ENCODE peak calls at places on chromosomes 11 and 22, in four cellular contexts. Q, W, O and I are unnamed samples. For H3K36me3 and H3K9me3, the result is how much of the 10 kb centered on the place peaks cover.

GRCh38 chr22:38871360-38872171 is 450 bp downstream of the CBX6 start:
- DNase-seq in Q (no peak), W (no peak), O (no peak), I (peak)

GRCh38 chr22:41966607-41967240 is 2.5 kb upstream of the SEPTIN3 start:
- DNase-seq in Q (no peak), W (no peak), O (peak), I (peak)

GRCh38 chr11:28420099-28420498 is 311.9 kb downstream of the METTL15 start:
- DNase-seq in Q (no peak), W (no peak), O (no peak), I (no peak)

GRCh38 chr22:41239443-41240128 is 1.1 kb downstream of the CHADL start:
- DNase-seq in Q (no peak), W (no peak), O (no peak), I (no peak)

GRCh38 chr11:83724704-83725114 is 438.5 kb upstream of the CCDC90B start:
- DNase-seq in Q (no peak), W (no peak), O (no peak), I (no peak)

GRCh38 chr11:17531071-17531817 is 13.0 kb downstream of the USH1C start:
- DNase-seq in Q (no peak), W (no peak), O (no peak), I (no peak)

GRCh38 chr11:6755303-6755952 is 16.3 kb downstream of the OR2AG2 start:
- DNase-seq in Q (no peak), W (peak), O (peak), I (peak)

GRCh38 chr11:69002743-69003231 is 10.3 kb downstream of the MRGPRF start:
- DNase-seq in Q (no peak), W (no peak), O (peak), I (no peak)

GRCh38 chr11:3613998-3614741 is 27.6 kb downstream of the ART5 start:
- DNase-seq in Q (no peak), W (no peak), O (no peak), I (no peak)

GRCh38 chr11:125945797-125946520 is at the start of gene VSIG10L2:
- DNase-seq in Q (no peak), W (no peak), O (no peak), I (no peak)

GRCh38 chr22:39348909-39349505 is 784 bp upstream of the SYNGR1 start:
- DNase-seq in Q (no peak), W (no peak), O (peak), I (no peak)

GRCh38 chr11:13997881-13998280 is 35.4 kb downstream of the SPON1 start:
- DNase-seq in Q (no peak), W (no peak), O (no peak), I (no peak)

GRCh38 chr22:27686534-27686933 is 115.0 kb downstream of the MN1 start:
- DNase-seq in Q (peak), W (no peak), O (peak), I (no peak)

GRCh38 chr11:93279911-93280347 is 50.6 kb upstream of the DEUP1 start:
- DNase-seq in Q (no peak), W (no peak), O (no peak), I (no peak)

GRCh38 chr11:118415739-118416068 is 14.3 kb downstream of the ATP5MG start:
- DNase-seq in Q (no peak), W (no peak), O (peak), I (no peak)

GRCh38 chr11:18394928-18395734 is 768 bp downstream of the LDHA start:
- DNase-seq in Q (no peak), W (peak), O (peak), I (peak)

GRCh38 chr11:7031346-7031957 is 11.2 kb downstream of the NLRP14 start:
- DNase-seq in Q (no peak), W (no peak), O (peak), I (no peak)

GRCh38 chr11:91978747-91979146 is 245.9 kb upstream of the FAT3 start:
- DNase-seq in Q (no peak), W (no peak), O (no peak), I (no peak)

GRCh38 chr11:108559904-108560303 is 33.7 kb downstream of the EXPH5 start:
- DNase-seq in Q (no peak), W (no peak), O (no peak), I (no peak)

GRCh38 chr22:28074526-28074925 is 155.5 kb upstream of the PITPNB start:
- DNase-seq in Q (no peak), W (no peak), O (no peak), I (no peak)

GRCh38 chr22:44497904-44498242 is at the start of gene RTL6:
- DNase-seq in Q (no peak), W (no peak), O (no peak), I (no peak)

GRCh38 chr11:130408901-130409300 is 19.5 kb downstream of the ADAMTS8 start:
- DNase-seq in Q (no peak), W (no peak), O (no peak), I (no peak)

GRCh38 chr11:79087238-79087956 is 353.4 kb downstream of the TENM4 start:
- DNase-seq in Q (no peak), W (peak), O (no peak), I (no peak)

GRCh38 chr11:71446150-71446549 is 2.0 kb downstream of the DHCR7 start:
- DNase-seq in Q (no peak), W (no peak), O (no peak), I (no peak)

GRCh38 chr11:71442123-71442522 is 6.1 kb downstream of the DHCR7 start:
- DNase-seq in Q (no peak), W (no peak), O (no peak), I (no peak)

GRCh38 chr11:71444811-71445210 is 3.4 kb downstream of the DHCR7 start:
- DNase-seq in Q (no peak), W (no peak), O (no peak), I (no peak)

GRCh38 chr11:71442880-71443279 is 5.3 kb downstream of the DHCR7 start:
- DNase-seq in Q (no peak), W (no peak), O (no peak), I (no peak)

DNA sequence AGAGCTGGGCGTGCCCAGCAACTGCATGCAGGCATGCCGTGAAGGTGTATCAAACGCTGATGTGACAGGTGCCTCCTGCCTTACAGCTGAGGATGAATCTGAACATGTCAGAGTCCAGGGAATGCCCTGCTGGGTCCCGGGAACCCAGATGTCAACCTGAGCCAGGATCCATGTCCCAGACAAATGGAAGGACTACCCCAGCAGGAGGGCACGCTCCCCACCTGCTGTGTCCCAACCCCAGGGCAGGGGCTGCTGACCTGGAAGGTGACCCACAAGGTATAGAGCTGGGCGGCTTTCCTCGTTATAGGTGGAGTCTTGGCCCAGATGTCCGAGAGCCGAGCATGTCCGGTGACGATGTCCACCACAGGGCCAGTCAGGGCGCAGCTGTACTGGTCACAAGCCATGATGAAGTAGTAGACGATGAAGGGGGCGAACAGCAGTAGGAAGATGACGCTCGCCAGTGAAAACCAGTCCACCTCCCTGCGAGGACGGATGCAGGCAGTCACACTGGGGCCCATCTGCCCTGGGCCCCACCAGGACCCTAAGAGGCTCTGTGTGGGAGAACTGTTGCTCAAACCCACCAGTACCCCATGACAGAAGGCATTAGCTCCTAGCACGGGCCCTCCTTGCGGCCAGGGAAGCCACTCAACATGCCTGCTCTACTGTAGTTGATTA is 4.3 kb downstream of the DHCR7 start:
- DNase-seq in Q (no peak), W (no peak), O (no peak), I (no peak)
- H3K36me3 ChIP-seq in Q (under half), W (half or more), O (under half), I (under half)

GRCh38 chr22:48717883-48718817 is 1109.5 kb downstream of the BRD1 start:
- DNase-seq in Q (no peak), W (no peak), O (no peak), I (no peak)
- H3K9me3 ChIP-seq in Q (under half), W (under half), O (under half), I (under half)

GRCh38 chr11:47494996-47495855 is 46.3 kb upstream of the RAPSN start:
- DNase-seq in Q (no peak), W (no peak), O (no peak), I (no peak)
- H3K36me3 ChIP-seq in Q (under half), W (under half), O (under half), I (under half)

DNA sequence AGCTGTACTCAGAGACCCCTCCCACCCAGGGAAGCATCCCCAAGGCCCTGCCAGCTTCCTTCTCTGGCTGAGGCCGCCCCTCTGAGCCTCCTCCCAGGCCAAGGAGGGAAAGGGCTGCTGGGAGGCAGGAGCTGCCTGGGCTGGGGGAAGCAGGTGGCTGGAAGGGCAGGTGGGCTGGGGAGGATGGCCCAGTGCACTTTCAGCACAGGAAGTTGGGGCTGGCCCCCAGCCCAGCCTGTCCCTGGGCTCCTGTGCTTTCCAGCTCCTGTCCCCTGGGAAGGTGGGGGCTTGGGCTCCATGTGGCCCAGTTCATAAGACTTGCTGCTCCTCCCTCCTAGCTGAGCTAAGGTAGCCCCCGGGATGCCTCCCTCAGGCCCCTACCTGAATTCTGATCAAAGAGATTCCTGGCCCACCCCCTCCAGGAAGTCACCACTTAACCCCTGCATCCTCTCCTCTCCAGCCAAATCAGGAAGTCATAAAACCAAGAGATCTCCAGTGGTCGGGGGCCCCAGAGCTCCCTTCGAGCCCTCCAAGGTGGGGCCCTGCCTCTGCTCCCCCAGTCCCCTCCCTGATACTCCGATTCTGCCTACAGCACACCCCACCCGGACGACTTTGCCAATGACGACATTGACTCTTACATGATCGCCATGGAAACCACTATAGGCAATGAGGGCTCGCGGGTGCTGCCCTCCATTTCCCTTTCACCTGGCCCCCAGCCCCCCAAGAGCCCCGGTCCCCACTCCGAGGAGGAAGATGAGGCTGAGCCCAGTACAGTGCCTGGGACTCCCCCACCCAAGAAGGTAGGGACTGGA is 4.9 kb downstream of the PPP1CA start:
- DNase-seq in Q (no peak), W (no peak), O (no peak), I (no peak)
- H3K9me3 ChIP-seq in Q (under half), W (under half), O (under half), I (under half)

GRCh38 chr22:21043856-21044535 is 1.8 kb upstream of the LRRC74B start:
- DNase-seq in Q (no peak), W (no peak), O (no peak), I (no peak)
- H3K36me3 ChIP-seq in Q (under half), W (under half), O (under half), I (under half)